ENCODE peak calls at places on chromosomes 1 and 21, in four cellular contexts. H, B, O and S are unnamed samples.
A peak's percentile ranks its signal among the peaks of the same experiment; 100 is the strongest.

GRCh38 chr1:240474133-240474614 is 137.8 kb downstream of the GREM2 start:
- DNase-seq in H (no peak), B (no peak), O (no peak), S (peak; percentile 58)

GRCh38 chr1:244053831-244054230 is 2.7 kb downstream of the ZBTB18 start:
- DNase-seq in B (no peak), H (no peak), O (peak; percentile 66), S (no peak)

GRCh38 chr1:235049217-235049616 is 79.4 kb downstream of the TOMM20 start:
- DNase-seq in B (no peak), O (no peak), H (no peak), S (no peak)

GRCh38 chr1:20126806-20127440 is 7.6 kb upstream of the PLA2G2D start:
- DNase-seq in O (no peak), B (no peak), H (no peak), S (no peak)

GRCh38 chr21:39385299-39386145 is 36.6 kb upstream of the HMGN1 start:
- DNase-seq in B (peak; percentile 51), O (peak; percentile 67), H (peak; percentile 48), S (peak; percentile 56)

GRCh38 chr1:240294566-240294965 is 202.9 kb downstream of the FMN2 start:
- DNase-seq in O (no peak), H (no peak), B (no peak), S (no peak)

GRCh38 chr1:29677028-29678024 is 441.0 kb downstream of the PTPRU start:
- DNase-seq in H (no peak), O (no peak), B (no peak), S (no peak)

GRCh38 chr1:113197662-113198330 is 124.8 kb downstream of the LRIG2 start:
- DNase-seq in B (no peak), H (no peak), O (no peak), S (no peak)

GRCh38 chr1:32954183-32954582 is 10.4 kb downstream of the RNF19B start:
- DNase-seq in H (no peak), O (no peak), B (no peak), S (no peak)

GRCh38 chr1:87362834-87363426 is 34.2 kb downstream of the LMO4 start:
- DNase-seq in B (no peak), H (no peak), O (no peak), S (peak; percentile 5)

GRCh38 chr1:162385702-162386101 is 4.2 kb downstream of the C1orf226 start:
- DNase-seq in B (no peak), H (no peak), O (no peak), S (no peak)

GRCh38 chr1:18264450-18265000 is 156.9 kb downstream of the IGSF21 start:
- DNase-seq in O (no peak), B (no peak), H (no peak), S (no peak)

GRCh38 chr21:44448651-44449131 is 6.6 kb upstream of the LRRC3 start:
- DNase-seq in O (no peak), B (peak; percentile 15), H (no peak), S (no peak)

GRCh38 chr1:71054281-71054731 is 6.7 kb upstream of the PTGER3 start:
- DNase-seq in O (no peak), H (no peak), B (no peak), S (no peak)

GRCh38 chr1:151113877-151114276 is 32.6 kb downstream of the SEMA6C start:
- DNase-seq in B (no peak), H (no peak), O (no peak), S (no peak)

GRCh38 chr1:117225931-117226330 is 15.2 kb upstream of the VTCN1 start:
- DNase-seq in B (no peak), H (no peak), O (no peak), S (no peak)

GRCh38 chr1:166170726-166171125 is 3.9 kb upstream of the FAM78B start:
- DNase-seq in B (no peak), O (no peak), H (no peak), S (no peak)

GRCh38 chr1:154423303-154423987 is 18.3 kb downstream of the IL6R start:
- DNase-seq in O (no peak), H (no peak), B (no peak), S (peak; percentile 69)

GRCh38 chr1:163257763-163258162 is 55.0 kb upstream of the RGS5 start:
- DNase-seq in O (no peak), B (no peak), H (no peak), S (no peak)

GRCh38 chr1:52706136-52706670 is 8.1 kb upstream of the COA7 start:
- DNase-seq in B (no peak), H (no peak), O (no peak), S (no peak)

GRCh38 chr21:28614816-28615215 is 377.9 kb downstream of the LTN1 start:
- DNase-seq in H (no peak), B (no peak), O (no peak), S (no peak)

GRCh38 chr1:241396747-241397691 is 40.0 kb upstream of the RGS7 start:
- DNase-seq in H (no peak), O (no peak), B (no peak), S (no peak)

GRCh38 chr1:41350055-41350378 is 11.2 kb upstream of the FOXO6 start:
- DNase-seq in O (no peak), H (no peak), B (no peak), S (no peak)

GRCh38 chr1:209759829-209760359 is 4.0 kb downstream of the TRAF3IP3 start:
- DNase-seq in H (no peak), O (no peak), B (no peak), S (no peak)

GRCh38 chr1:43300661-43301094 is at the start of gene TIE1:
- DNase-seq in B (no peak), H (no peak), O (no peak), S (no peak)

GRCh38 chr1:54027848-54028247 is 9.9 kb upstream of the LDLRAD1 start:
- DNase-seq in B (no peak), H (no peak), O (no peak), S (no peak)

GRCh38 chr1:56557746-56558145 is 21.6 kb downstream of the PLPP3 start:
- DNase-seq in B (no peak), H (no peak), O (peak; percentile 34), S (no peak)

GRCh38 chr1:201318504-201319340 is 35.4 kb downstream of the PKP1 start:
- DNase-seq in O (no peak), B (no peak), H (no peak), S (no peak)

GRCh38 chr1:206021008-206021795 is 2.5 kb downstream of the CTSE start:
- DNase-seq in B (no peak), O (no peak), H (no peak), S (no peak)

GRCh38 chr1:109776911-109777310 is 13.2 kb upstream of the EPS8L3 start:
- DNase-seq in H (peak; percentile 75), O (peak; percentile 53), B (peak; percentile 75), S (peak; percentile 67)

GRCh38 chr1:236010443-236010842 is 54.4 kb downstream of the NID1 start:
- DNase-seq in H (no peak), B (no peak), O (no peak), S (no peak)

GRCh38 chr1:202697038-202697437 is 13.2 kb downstream of the SYT2 start:
- DNase-seq in O (no peak), H (no peak), B (no peak), S (no peak)

GRCh38 chr1:232179896-232180760 is 449.8 kb downstream of the SIPA1L2 start:
- DNase-seq in B (no peak), O (no peak), H (no peak), S (no peak)

GRCh38 chr1:155834296-155834926 is 22.6 kb downstream of the GON4L start:
- DNase-seq in B (no peak), O (peak; percentile 9), H (no peak), S (peak; percentile 33)

GRCh38 chr1:245956225-245956624 is 550.9 kb downstream of the SMYD3 start:
- DNase-seq in B (no peak), H (peak; percentile 13), O (no peak), S (no peak)